ENCODE peak calls at places on chromosomes 13 and 19, in four cellular contexts. Y is fibroblast of pulmonary artery, E is astrocyte of the cerebellum, D is fibroblast of lung. F is an unnamed sample.

GRCh38 chr19:21610341-21610740 is 104.9 kb downstream of the ZNF429 start:
- DNase-seq in Y (no peak), E (no peak), D (no peak), F (no peak)

GRCh38 chr19:44723952-44724319 is 24.6 kb upstream of the BCL3 start:
- DNase-seq in D (peak; percentile 79), Y (peak; percentile 86), E (peak; percentile 52), F (no peak)

GRCh38 chr13:95354680-95355487 is 53.6 kb upstream of the ABCC4 start:
- DNase-seq in Y (peak; percentile 43), E (no peak), D (no peak), F (no peak)

GRCh38 chr13:111789011-111789410 is 277.9 kb upstream of the SOX1 start:
- DNase-seq in D (no peak), E (no peak), Y (no peak), F (no peak)

GRCh38 chr13:112619730-112620639 is 32.0 kb upstream of the TUBGCP3 start:
- DNase-seq in Y (peak; percentile 24), D (peak; percentile 22), E (no peak), F (no peak)

GRCh38 chr19:33686687-33687541 is 65.2 kb downstream of the CHST8 start:
- DNase-seq in E (no peak), Y (no peak), D (no peak), F (no peak)

GRCh38 chr13:29954082-29955043 is 103.9 kb upstream of the UBL3 start:
- DNase-seq in Y (no peak), E (no peak), D (no peak), F (no peak)

GRCh38 chr19:46602392-46603194 is 1.5 kb downstream of the CALM3 start:
- DNase-seq in Y (no peak), E (no peak), D (no peak), F (no peak)

GRCh38 chr13:31794452-31794851 is 55.1 kb downstream of the RXFP2 start:
- DNase-seq in E (no peak), Y (peak; percentile 27), D (no peak), F (no peak)

GRCh38 chr19:17234911-17235617 is 9.0 kb downstream of the OCEL1 start:
- DNase-seq in Y (peak; percentile 45), E (no peak), D (peak; percentile 50), F (no peak)

GRCh38 chr13:49502954-49503353 is 7.2 kb downstream of the PHF11 start:
- DNase-seq in D (peak; percentile 76), Y (peak; percentile 80), E (no peak), F (no peak)

DNA sequence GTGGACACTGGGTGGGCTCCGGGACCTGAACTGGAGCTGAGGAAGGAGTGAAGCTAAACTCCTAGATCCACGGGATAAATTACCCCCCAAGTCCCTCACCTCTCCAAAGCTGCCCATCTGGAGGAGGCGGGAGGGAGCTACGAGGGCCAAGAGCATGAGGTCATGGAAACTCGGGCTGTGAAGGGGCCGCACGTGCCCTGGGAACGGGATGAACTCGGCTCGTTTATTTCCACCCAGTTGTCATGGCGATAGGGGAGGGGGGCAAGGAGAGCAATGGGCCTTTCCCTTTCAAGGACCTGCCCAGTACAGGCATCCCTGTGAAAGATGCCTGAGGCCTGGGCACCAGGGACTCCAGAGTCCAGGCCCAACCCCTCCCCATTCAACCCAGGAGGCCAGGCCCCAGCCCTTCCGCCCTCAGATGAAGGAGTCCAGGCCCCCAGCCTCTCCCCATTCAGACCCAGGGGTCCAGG is 3.8 kb downstream of the PPP1R12C start:
- DNase-seq in D (peak; percentile 94), Y (peak; percentile 94), E (peak; percentile 82), F (peak; percentile 62)
- H3K4me3 ChIP-seq in D (no peak overlapping the region), Y (no peak overlapping the region), E (no peak overlapping the region), F (no peak overlapping the region)

DNA sequence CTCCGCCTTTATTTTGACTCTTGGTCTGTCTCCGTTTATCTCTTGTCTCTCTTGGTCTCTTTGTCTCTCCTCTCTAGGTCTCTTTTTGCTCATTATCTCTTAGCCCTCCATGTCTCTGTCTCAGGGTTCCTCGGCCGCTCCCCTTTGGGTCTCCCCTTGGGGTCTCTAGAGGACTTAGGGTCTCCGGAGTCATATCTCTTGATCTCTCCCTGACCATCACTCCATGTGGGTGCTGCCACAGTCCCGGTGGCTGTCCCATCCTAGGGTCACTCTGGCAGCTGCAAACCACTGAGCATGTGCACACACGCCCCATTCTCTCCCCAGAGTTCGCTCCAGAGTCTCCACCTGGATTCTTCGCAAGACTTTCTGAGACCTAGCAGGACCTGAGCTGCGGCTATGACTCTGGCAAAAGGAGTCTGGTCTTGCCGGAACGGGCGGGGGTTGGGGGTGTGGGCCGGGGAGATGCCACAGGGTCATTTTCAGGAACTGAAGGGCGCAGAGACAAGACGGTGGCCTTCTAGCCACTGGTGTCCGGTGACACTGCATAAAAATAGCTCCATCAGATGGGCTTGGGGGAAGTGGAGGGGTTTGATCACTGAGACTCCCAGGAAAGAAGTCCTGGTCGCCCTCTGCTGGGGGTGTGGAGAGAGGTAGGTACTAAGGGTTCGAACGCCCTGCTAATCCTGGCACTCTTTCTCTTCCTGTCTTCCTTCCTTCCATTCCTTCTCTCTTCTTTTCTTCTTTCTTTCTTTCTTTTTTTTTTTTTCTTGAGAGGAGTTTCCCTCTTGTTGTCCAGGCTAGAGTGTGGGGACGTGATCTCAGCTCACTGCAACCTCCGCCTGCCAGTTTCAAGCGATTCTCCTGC is 1.2 kb upstream of the KCNA7 start:
- DNase-seq in D (no peak), Y (no peak), E (no peak), F (no peak)
- TF ChIP-seq CTCF in D (peak; percentile 27), Y (peak; percentile 29), E (peak; percentile 18), F (peak; percentile 33)

GRCh38 chr19:36420961-36421748 is 2.7 kb upstream of the ZFP82 start:
- DNase-seq in E (no peak), D (peak; percentile 46), Y (peak; percentile 42), F (peak; percentile 10)
- H3K4me3 ChIP-seq in E (peak overlapping the region; percentile 36), D (peak overlapping the region; percentile 10), Y (peak overlapping the region; percentile 34), F (peak overlapping the region; percentile 51)

DNA sequence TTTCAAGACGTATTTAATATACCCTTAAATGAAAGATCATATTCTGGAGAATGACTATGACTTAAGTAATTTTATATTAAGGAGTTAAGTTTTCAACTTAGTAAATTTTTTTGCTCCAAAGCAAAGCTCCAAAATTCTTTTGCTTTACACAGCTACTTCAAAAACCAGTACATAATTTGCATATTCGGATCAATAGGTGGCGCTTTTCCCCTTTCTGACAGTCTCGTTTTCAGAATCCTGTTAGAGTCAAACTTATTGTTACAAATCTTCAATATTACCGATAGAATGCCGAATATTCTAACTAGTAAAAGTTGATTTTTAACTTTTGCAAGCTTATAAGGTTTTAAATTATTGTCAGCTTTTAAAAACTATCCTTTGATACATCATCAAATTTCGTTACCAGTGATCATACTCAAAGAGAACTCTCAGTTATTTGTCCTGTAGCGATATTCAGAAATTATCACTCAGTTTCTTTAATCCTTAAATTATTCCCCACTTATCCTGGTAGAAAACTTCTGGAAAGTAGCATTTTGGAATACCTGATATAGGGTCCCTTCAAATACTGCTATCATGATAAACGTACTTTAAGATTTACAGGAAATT is 852.7 kb upstream of the KLHL1 start:
- DNase-seq in D (peak; percentile 69), E (peak; percentile 42), Y (peak; percentile 61), F (peak; percentile 12)
- TF ChIP-seq CTCF in D (peak; percentile 72), E (peak; percentile 67), Y (peak; percentile 68), F (peak; percentile 76)

GRCh38 chr13:105774739-105775460 is 760.6 kb downstream of the EFNB2 start:
- DNase-seq in E (peak; percentile 51), D (no peak), Y (no peak), F (peak; percentile 96)

GRCh38 chr13:105773241-105773640 is 762.2 kb downstream of the EFNB2 start:
- DNase-seq in D (no peak), Y (no peak), E (no peak), F (no peak)

GRCh38 chr13:105778196-105778595 is 757.3 kb downstream of the EFNB2 start:
- DNase-seq in E (peak; percentile 9), D (peak; percentile 33), Y (peak; percentile 28), F (peak; percentile 54)

DNA sequence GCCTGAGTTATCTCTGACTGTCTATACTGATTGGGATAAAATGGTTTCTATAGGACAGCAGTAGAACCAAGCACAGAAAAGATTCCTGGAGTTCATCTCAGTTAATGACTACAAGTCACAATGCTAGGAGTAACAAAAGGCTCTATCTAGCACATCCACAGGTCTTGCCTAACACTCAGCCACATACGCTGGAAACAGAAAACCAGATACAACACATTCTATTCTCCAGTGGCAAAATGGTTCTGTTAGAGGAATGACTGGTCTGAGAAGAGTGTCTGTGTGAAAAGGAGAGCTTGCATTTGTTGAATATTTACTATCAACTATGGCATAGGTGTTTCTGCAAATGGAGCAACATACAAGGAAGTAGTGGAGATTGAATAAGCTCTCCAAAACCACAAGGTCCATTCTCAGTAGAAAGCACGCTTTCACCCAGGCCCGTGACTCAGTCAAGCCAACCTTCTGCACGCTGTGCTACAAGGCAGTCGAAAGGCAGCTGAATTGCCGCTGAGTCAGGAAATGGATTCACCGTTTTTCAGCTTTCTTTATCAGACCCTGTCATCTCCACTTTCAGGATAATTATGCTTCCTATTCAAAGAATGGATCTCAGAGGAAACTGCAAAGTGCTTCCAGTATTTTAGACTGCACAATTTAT is 761.4 kb downstream of the EFNB2 start:
- DNase-seq in Y (peak; percentile 21), D (peak; percentile 30), E (peak; percentile 62), F (peak; percentile 84)
- H3K4me3 ChIP-seq in Y (no peak overlapping the region), D (no peak overlapping the region), E (no peak overlapping the region), F (peak overlapping the region; percentile 32)